ENCODE peak calls at places on chromosome 18, in seven cellular contexts. D is GM23338; N is right cardiac atrium; G is hepatocyte; X is CD8-positive, alpha-beta T cell; F is stomach; J is epithelial cell of prostate. W is an unnamed sample.

GRCh38 chr18:67362906-67363305 is 153.6 kb downstream of the DSEL start:
- DNase-seq in D (no peak), X (no peak), N (no peak), F (no peak), J (no peak), G (no peak), W (no peak)

GRCh38 chr18:56873441-56874140 is 222.4 kb downstream of the WDR7 start:
- DNase-seq in F (no peak), X (no peak), N (no peak), G (peak), J (no peak), D (peak), W (peak)

GRCh38 chr18:45566025-45566740 is 49.1 kb upstream of the SLC14A2 start:
- DNase-seq in X (no peak), N (peak), G (peak), J (peak), F (no peak), D (no peak), W (no peak)

GRCh38 chr18:44654555-44654954 is 26.1 kb upstream of the SETBP1 start:
- DNase-seq in F (no peak), J (peak), X (no peak), D (no peak), G (no peak), N (no peak), W (no peak)

GRCh38 chr18:13136689-13137040 is 81.9 kb upstream of the LDLRAD4 start:
- DNase-seq in J (no peak), N (peak), X (no peak), G (no peak), F (no peak), D (peak), W (no peak)

GRCh38 chr18:79245517-79246001 is 150.2 kb upstream of the NFATC1 start:
- DNase-seq in N (no peak), J (peak), G (no peak), F (no peak), X (no peak), D (no peak), W (no peak)

GRCh38 chr18:49360582-49360981 is 99.9 kb downstream of the DYM start:
- DNase-seq in G (no peak), F (no peak), J (no peak), X (no peak), N (no peak), D (no peak), W (no peak)

GRCh38 chr18:12296087-12296403 is 12.0 kb upstream of the TUBB6 start:
- DNase-seq in D (no peak), F (no peak), J (no peak), G (no peak), X (no peak), N (no peak), W (no peak)

GRCh38 chr18:50143891-50144290 is 51.1 kb downstream of the MYO5B start:
- DNase-seq in X (no peak), N (no peak), G (peak), D (no peak), J (peak), F (no peak), W (no peak)

GRCh38 chr18:24209558-24209957 is 70.7 kb downstream of the CABYR start:
- DNase-seq in N (no peak), J (no peak), F (no peak), D (no peak), G (no peak), X (no peak), W (no peak)

GRCh38 chr18:3281456-3282400 is 19.8 kb downstream of the MYL12B start:
- DNase-seq in G (peak), N (no peak), X (no peak), F (no peak), J (no peak), D (peak), W (no peak)
- H3K27ac ChIP-seq in G (peak), N (no peak), X (no peak), F (peak), J (peak), D (no peak), W (no peak)

GRCh38 chr18:7789853-7790552 is 222.9 kb downstream of the PTPRM start:
- DNase-seq in J (no peak), F (peak), D (peak), G (peak), N (no peak), X (no peak), W (peak)
- H3K27ac ChIP-seq in J (no peak), F (no peak), D (peak), G (no peak), N (no peak), X (no peak), W (no peak)

DNA sequence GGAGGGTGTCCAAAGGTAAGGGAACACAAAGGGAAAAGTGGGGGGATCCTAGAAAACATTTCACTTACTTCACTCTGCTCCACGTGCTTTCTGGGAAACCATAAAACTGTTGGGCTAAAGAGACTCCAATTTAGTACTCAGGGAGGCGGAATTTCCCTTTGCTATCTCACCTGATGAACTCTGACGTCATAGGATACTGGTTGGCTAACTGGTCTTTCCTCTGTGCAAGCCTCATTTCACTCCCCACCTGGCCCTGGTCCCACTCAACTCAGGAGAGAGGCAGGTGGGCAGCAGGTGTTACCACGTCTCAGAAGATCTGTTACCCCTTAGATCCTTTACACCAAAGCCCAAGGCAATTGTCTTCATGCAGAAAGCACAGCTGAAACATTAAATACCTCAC is 51.8 kb upstream of the PMAIP1 start:
- DNase-seq in N (no peak), X (no peak), F (no peak), J (no peak), D (no peak), G (peak), W (no peak)
- H3K27ac ChIP-seq in N (no peak), X (no peak), F (no peak), J (no peak), D (no peak), G (no peak), W (no peak)

GRCh38 chr18:3460823-3461398 is 10.9 kb downstream of the TGIF1 start:
- DNase-seq in D (no peak), J (no peak), G (no peak), F (no peak), X (no peak), N (no peak), W (no peak)
- H3K27ac ChIP-seq in D (no peak), J (peak), G (no peak), F (no peak), X (no peak), N (no peak), W (no peak)

GRCh38 chr18:9631814-9632496 is 17.6 kb upstream of the PPP4R1 start:
- DNase-seq in D (no peak), X (no peak), N (no peak), G (no peak), F (no peak), J (no peak), W (no peak)
- H3K27ac ChIP-seq in D (peak), X (no peak), N (no peak), G (no peak), F (no peak), J (peak), W (no peak)

DNA sequence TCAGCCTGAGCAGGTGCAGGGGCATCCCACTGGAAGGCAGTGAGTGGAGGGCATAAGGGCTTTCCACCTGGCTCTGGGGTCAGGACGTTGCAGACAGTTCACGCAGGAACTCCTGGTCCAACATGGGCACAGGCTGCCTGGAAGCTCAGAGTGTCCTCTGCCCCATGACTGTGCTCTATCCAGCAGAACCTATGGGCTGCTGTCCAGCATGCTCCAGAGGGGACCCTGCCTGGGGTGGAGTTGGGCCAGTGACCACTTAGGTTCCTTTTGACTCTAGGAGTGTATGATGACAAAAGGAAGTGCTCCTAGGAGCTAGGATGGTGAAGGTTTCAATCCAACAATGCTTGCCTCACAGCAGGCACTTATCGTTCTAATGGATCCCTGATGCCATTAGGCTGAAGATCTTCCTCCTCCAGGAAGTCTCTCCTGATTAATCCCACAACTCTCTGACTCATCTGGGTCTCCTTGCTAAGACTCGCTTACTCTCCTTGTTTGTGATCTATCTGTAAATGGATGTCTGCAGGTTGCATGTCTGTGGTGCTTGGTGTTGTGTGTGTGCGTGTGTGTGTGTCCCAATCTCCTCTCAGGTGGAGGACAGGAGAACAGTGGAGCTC is 224.0 kb downstream of the CELF4 start:
- DNase-seq in X (no peak), F (no peak), J (no peak), D (no peak), N (no peak), G (no peak), W (no peak)
- H3K27ac ChIP-seq in X (no peak), F (no peak), J (no peak), D (no peak), N (no peak), G (no peak), W (no peak)

GRCh38 chr18:3720818-3721545 is 271.0 kb downstream of the TGIF1 start:
- DNase-seq in X (no peak), N (no peak), J (no peak), D (no peak), G (peak), F (no peak), W (no peak)

GRCh38 chr18:3723554-3723953 is 273.6 kb downstream of the TGIF1 start:
- DNase-seq in N (no peak), G (no peak), F (no peak), J (no peak), D (no peak), X (no peak), W (no peak)

GRCh38 chr18:3721771-3722661 is 272.0 kb downstream of the TGIF1 start:
- DNase-seq in J (no peak), G (peak), X (no peak), F (no peak), D (no peak), N (no peak), W (no peak)

GRCh38 chr18:3725100-3725499 is 275.1 kb downstream of the TGIF1 start:
- DNase-seq in G (no peak), D (no peak), F (no peak), J (no peak), N (no peak), X (no peak), W (no peak)

DNA sequence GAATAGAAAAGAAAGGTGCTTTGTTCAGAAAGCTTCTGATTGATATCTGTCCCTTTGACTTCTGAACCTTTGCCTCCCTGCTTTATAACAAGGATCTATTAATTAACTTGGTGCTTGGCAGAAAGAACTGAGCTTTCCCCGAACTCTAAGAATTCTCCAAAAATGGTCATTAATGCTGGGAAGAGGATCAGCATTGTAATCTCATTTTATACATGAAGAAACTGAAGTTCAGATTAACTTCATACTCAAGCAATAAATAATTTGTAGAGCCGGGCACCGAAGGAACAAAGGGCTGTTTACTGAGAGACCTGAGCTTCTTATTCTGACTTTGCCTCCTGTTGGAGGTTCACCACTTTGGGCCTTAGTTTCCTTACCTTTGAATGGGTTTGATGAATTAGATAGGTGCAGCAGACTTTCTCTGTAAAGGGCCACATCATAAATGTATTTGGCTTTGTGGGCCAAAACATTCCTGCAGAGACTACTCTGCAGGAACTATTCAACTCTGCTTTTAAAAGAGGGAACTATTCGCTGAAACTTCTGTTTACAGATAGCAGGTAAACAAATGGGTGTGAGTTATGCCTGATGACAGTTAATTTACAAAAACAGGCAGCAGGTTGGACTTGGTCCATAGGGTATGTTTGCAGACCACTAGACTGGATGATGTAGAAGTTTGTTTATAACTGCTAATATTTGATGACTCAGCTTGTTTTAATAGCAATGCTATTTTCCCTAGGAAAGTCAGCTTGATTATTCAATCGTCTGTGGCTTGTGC is 272.9 kb downstream of the TGIF1 start:
- DNase-seq in D (no peak), F (no peak), J (no peak), N (no peak), X (no peak), G (peak), W (no peak)
- H3K27ac ChIP-seq in D (no peak), F (peak), J (no peak), N (no peak), X (no peak), G (peak), W (no peak)